ENCODE peak calls at places on chromosome 18, in seven cellular contexts. J, Q, F, H, R, N and B are unnamed samples.

GRCh38 chr18:44818148-44818547 is 137.5 kb downstream of the SETBP1 start:
- DNase-seq in F (no peak), J (no peak), Q (no peak), H (no peak), N (no peak), R (no peak), B (no peak)

GRCh38 chr18:12159446-12159845 is 65.8 kb downstream of the ANKRD62 start:
- DNase-seq in N (peak), H (no peak), J (peak), F (peak), Q (no peak), R (no peak), B (no peak)

GRCh38 chr18:48168861-48169260 is 238.4 kb upstream of the SMAD2 start:
- DNase-seq in R (no peak), N (no peak), J (no peak), Q (no peak), F (no peak), H (no peak), B (no peak)

GRCh38 chr18:60372598-60372997 is at the start of gene MC4R:
- DNase-seq in H (no peak), J (peak), F (peak), R (no peak), N (peak), Q (peak), B (peak)

GRCh38 chr18:6362559-6363129 is 52.1 kb downstream of the L3MBTL4 start:
- DNase-seq in R (no peak), F (no peak), Q (no peak), H (no peak), J (no peak), N (no peak), B (no peak)

GRCh38 chr18:32877371-32877770 is 104.5 kb upstream of the KLHL14 start:
- DNase-seq in R (no peak), H (no peak), J (no peak), N (no peak), F (no peak), Q (no peak), B (no peak)

GRCh38 chr18:6929370-6930102 is 188.1 kb downstream of the LAMA1 start:
- DNase-seq in H (no peak), R (no peak), N (no peak), J (no peak), F (no peak), Q (no peak), B (no peak)

GRCh38 chr18:2984703-2985261 is 28.2 kb downstream of the LPIN2 start:
- DNase-seq in N (no peak), Q (no peak), H (no peak), J (no peak), R (no peak), F (no peak), B (no peak)

GRCh38 chr18:61955644-61956043 is 62.8 kb upstream of the RNF152 start:
- DNase-seq in J (no peak), H (no peak), R (no peak), N (no peak), F (no peak), Q (no peak), B (no peak)

GRCh38 chr18:57698571-57699276 is 77.1 kb upstream of the NARS1 start:
- DNase-seq in J (peak), F (peak), H (no peak), N (no peak), Q (no peak), R (no peak), B (no peak)

GRCh38 chr18:35345460-35345921 is 1.3 kb upstream of the ZNF24 start:
- DNase-seq in R (no peak), J (no peak), H (no peak), F (peak), N (no peak), Q (no peak), B (no peak)

GRCh38 chr18:40624959-40625358 is 1330.1 kb upstream of the PIK3C3 start:
- DNase-seq in N (no peak), H (no peak), F (no peak), J (no peak), Q (no peak), R (no peak), B (no peak)

GRCh38 chr18:61006687-61007224 is 326.5 kb upstream of the CDH20 start:
- DNase-seq in J (no peak), H (no peak), R (no peak), N (no peak), Q (no peak), F (no peak), B (no peak)

GRCh38 chr18:65091737-65092329 is 659.0 kb upstream of the CDH7 start:
- DNase-seq in F (peak), R (no peak), H (no peak), J (peak), N (no peak), Q (peak), B (peak)

GRCh38 chr18:14747513-14748474 is at the start of gene ANKRD30B:
- DNase-seq in N (no peak), H (peak), R (no peak), F (peak), J (no peak), Q (no peak), B (no peak)

GRCh38 chr18:79522451-79523220 is 126.9 kb downstream of the NFATC1 start:
- DNase-seq in R (peak), J (no peak), Q (no peak), N (no peak), H (peak), F (no peak), B (no peak)